ENCODE peak calls at places on chromosomes 12 and 14, in four cellular contexts. U is NCI-H69, C is activated T-helper 1 cell treated with Interleukin-2 at 50 U/mL for 16 hours, V is fibroblast of lung. Z is an unnamed sample.

GRCh38 chr12:64610660-64611429 is 550 bp downstream of the RASSF3 start:
- DNase-seq in C (peak; percentile 59), U (peak; percentile 97), V (peak; percentile 57), Z (peak; percentile 77)

GRCh38 chr14:61753631-61754030 is 8.6 kb upstream of the SNAPC1 start:
- DNase-seq in V (no peak), C (no peak), U (peak; percentile 29), Z (no peak)

GRCh38 chr14:21631084-21631483 is 3.7 kb downstream of the OR10G2 start:
- DNase-seq in C (no peak), U (no peak), V (no peak), Z (no peak)

GRCh38 chr12:50187084-50187900 is 20.1 kb upstream of the CERS5 start:
- DNase-seq in U (no peak), V (peak; percentile 95), C (no peak), Z (no peak)

GRCh38 chr12:63826002-63826585 is 18.4 kb upstream of the SRGAP1 start:
- DNase-seq in V (peak; percentile 56), U (peak; percentile 73), C (no peak), Z (no peak)

GRCh38 chr12:68538722-68539614 is 71.7 kb upstream of the RAP1B start:
- DNase-seq in C (peak; percentile 12), U (peak; percentile 59), V (peak; percentile 85), Z (peak; percentile 12)

GRCh38 chr14:68421116-68421515 is 371.8 kb downstream of the ZFP36L1 start:
- DNase-seq in U (no peak), V (no peak), C (no peak), Z (no peak)

GRCh38 chr14:26323781-26324363 is 274.0 kb downstream of the NOVA1 start:
- DNase-seq in V (no peak), U (peak; percentile 22), C (no peak), Z (no peak)

GRCh38 chr12:122880668-122881067 is 15.3 kb downstream of the VPS37B start:
- DNase-seq in C (no peak), V (peak; percentile 47), U (peak; percentile 81), Z (no peak)

GRCh38 chr12:26803552-26803951 is 29.4 kb downstream of the ITPR2 start:
- DNase-seq in U (no peak), C (no peak), V (peak; percentile 83), Z (no peak)

GRCh38 chr12:14833952-14834351 is 9.4 kb downstream of the ART4 start:
- DNase-seq in V (peak; percentile 64), U (no peak), C (no peak), Z (no peak)

GRCh38 chr12:20549115-20549719 is 145.9 kb upstream of the SLCO1C1 start:
- DNase-seq in U (peak; percentile 60), C (no peak), V (peak; percentile 21), Z (no peak)

GRCh38 chr14:54777395-54777794 is 125.2 kb downstream of the GCH1 start:
- DNase-seq in V (no peak), C (no peak), U (no peak), Z (no peak)

GRCh38 chr14:76394569-76394968 is 18.6 kb downstream of the ESRRB start:
- DNase-seq in C (no peak), U (no peak), V (no peak), Z (no peak)

GRCh38 chr12:51434305-51434704 is 9.7 kb downstream of the SLC4A8 start:
- DNase-seq in V (peak; percentile 60), C (no peak), U (peak; percentile 76), Z (no peak)

GRCh38 chr14:71491925-71492324 is 440.3 kb upstream of the RGS6 start:
- DNase-seq in U (no peak), C (no peak), V (peak; percentile 24), Z (no peak)

GRCh38 chr14:101323111-101323510 is 238.2 kb upstream of the DIO3 start:
- DNase-seq in V (no peak), C (no peak), U (no peak), Z (no peak)

GRCh38 chr12:1744932-1745331 is 54.1 kb downstream of the ADIPOR2 start:
- DNase-seq in V (peak; percentile 55), C (no peak), U (no peak), Z (no peak)

GRCh38 chr12:119749666-119750065 is 81.7 kb downstream of the PRKAB1 start:
- DNase-seq in V (peak; percentile 29), C (no peak), U (no peak), Z (no peak)

GRCh38 chr12:17302001-17302400 is 696.0 kb upstream of the LMO3 start:
- DNase-seq in V (no peak), C (no peak), U (no peak), Z (no peak)

GRCh38 chr12:1835178-1836131 is 15.1 kb downstream of the LRTM2 start:
- DNase-seq in C (no peak), V (no peak), U (peak; percentile 59), Z (no peak)

GRCh38 chr12:107549786-107550480 is 135.7 kb upstream of the PWP1 start:
- DNase-seq in U (no peak), C (no peak), V (no peak), Z (no peak)

GRCh38 chr12:65675141-65675621 is 149.1 kb upstream of the HMGA2 start:
- DNase-seq in U (no peak), C (no peak), V (peak; percentile 41), Z (no peak)

GRCh38 chr12:121578230-121579189 is 2.3 kb downstream of the KDM2B start:
- DNase-seq in U (no peak), C (peak; percentile 8), V (no peak), Z (no peak)

GRCh38 chr12:87807127-87807526 is 222.1 kb downstream of the C12orf50 start:
- DNase-seq in V (no peak), U (no peak), C (no peak), Z (no peak)

GRCh38 chr14:86574026-86574777 is 1044.3 kb downstream of the FLRT2 start:
- DNase-seq in C (no peak), V (peak; percentile 57), U (peak; percentile 35), Z (no peak)

GRCh38 chr12:3231399-3231876 is 154.3 kb downstream of the TSPAN9 start:
- DNase-seq in C (no peak), U (peak; percentile 81), V (peak; percentile 10), Z (no peak)

GRCh38 chr12:131115766-131116165 is 162.1 kb downstream of the ADGRD1 start:
- DNase-seq in C (no peak), V (no peak), U (no peak), Z (no peak)

GRCh38 chr12:52148541-52149181 is 43.2 kb downstream of the KRT80 start:
- DNase-seq in U (peak; percentile 93), C (no peak), V (no peak), Z (no peak)

GRCh38 chr12:27733052-27733656 is 22.5 kb downstream of the MRPS35 start:
- DNase-seq in V (peak; percentile 10), U (peak; percentile 24), C (no peak), Z (no peak)

GRCh38 chr14:67623114-67623513 is 3.4 kb downstream of the ARG2 start:
- DNase-seq in U (no peak), C (no peak), V (peak; percentile 48), Z (no peak)

GRCh38 chr12:111034911-111035577 is 114.7 kb upstream of the MYL2 start:
- DNase-seq in C (no peak), V (no peak), U (peak; percentile 83), Z (no peak)

GRCh38 chr12:7970475-7971252 is 34.7 kb upstream of the SLC2A3 start:
- DNase-seq in C (peak; percentile 76), U (peak; percentile 88), V (peak; percentile 90), Z (peak; percentile 53)

GRCh38 chr12:111426341-111427185 is 20.8 kb downstream of the SH2B3 start:
- DNase-seq in U (no peak), V (peak; percentile 47), C (no peak), Z (no peak)

GRCh38 chr12:128844031-128844635 is 9.1 kb upstream of the GLT1D1 start:
- DNase-seq in U (no peak), V (no peak), C (no peak), Z (peak; percentile 7)

GRCh38 chr12:98869886-98870285 is 224.8 kb downstream of the APAF1 start:
- DNase-seq in U (no peak), V (no peak), C (no peak), Z (no peak)

GRCh38 chr12:94704452-94704871 is 54.1 kb upstream of the TMCC3 start:
- DNase-seq in V (peak; percentile 90), C (no peak), U (no peak), Z (no peak)

GRCh38 chr14:71362282-71362681 is 455.0 kb downstream of the PCNX1 start:
- DNase-seq in V (no peak), U (no peak), C (no peak), Z (no peak)

GRCh38 chr14:84961637-84962036 is 568.3 kb upstream of the FLRT2 start:
- DNase-seq in C (no peak), U (no peak), V (no peak), Z (no peak)